ENCODE peak calls at places on chromosomes 2 and 18, in five cellular contexts. One of them, this sample, is unnamed.

GRCh38 chr2:223590964-223591363 is 11.2 kb downstream of the SCG2 start:
- DNase-seq in kidney epithelial cell: no peak
- DNase-seq in aorta: no peak
- DNase-seq in OCI-LY7: no peak
- DNase-seq in lung: no peak
- DNase-seq in this sample: no peak

GRCh38 chr2:176621350-176621749 is 352.1 kb downstream of the MTX2 start:
- DNase-seq in kidney epithelial cell: no peak
- DNase-seq in aorta: no peak
- DNase-seq in OCI-LY7: no peak
- DNase-seq in lung: no peak
- DNase-seq in this sample: no peak

GRCh38 chr2:222318712-222319575 is 20.1 kb upstream of the PAX3 start:
- DNase-seq in kidney epithelial cell: no peak
- DNase-seq in aorta: peak; percentile 77
- DNase-seq in OCI-LY7: peak; percentile 8
- DNase-seq in lung: no peak
- DNase-seq in this sample: no peak

GRCh38 chr2:237482485-237482884 is 4.6 kb upstream of the MLPH start:
- DNase-seq in kidney epithelial cell: no peak
- DNase-seq in aorta: peak; percentile 76
- DNase-seq in OCI-LY7: no peak
- DNase-seq in lung: peak; percentile 89
- DNase-seq in this sample: no peak

GRCh38 chr18:36509646-36510197 is 212.2 kb downstream of the FHOD3 start:
- DNase-seq in kidney epithelial cell: no peak
- DNase-seq in aorta: no peak
- DNase-seq in OCI-LY7: no peak
- DNase-seq in lung: no peak
- DNase-seq in this sample: no peak

GRCh38 chr2:55051026-55051866 is 995 bp upstream of the RTN4 start:
- DNase-seq in kidney epithelial cell: peak; percentile 100
- DNase-seq in aorta: no peak
- DNase-seq in OCI-LY7: peak; percentile 37
- DNase-seq in lung: peak; percentile 68
- DNase-seq in this sample: peak; percentile 100

GRCh38 chr18:61998957-61999356 is 106.2 kb upstream of the RNF152 start:
- DNase-seq in kidney epithelial cell: peak; percentile 18
- DNase-seq in aorta: no peak
- DNase-seq in OCI-LY7: no peak
- DNase-seq in lung: no peak
- DNase-seq in this sample: peak; percentile 97

GRCh38 chr2:101842471-101842870 is 145.0 kb downstream of the MAP4K4 start:
- DNase-seq in kidney epithelial cell: no peak
- DNase-seq in aorta: no peak
- DNase-seq in OCI-LY7: no peak
- DNase-seq in lung: no peak
- DNase-seq in this sample: no peak

GRCh38 chr2:54675738-54676137 is 47.7 kb upstream of the EML6 start:
- DNase-seq in kidney epithelial cell: no peak
- DNase-seq in aorta: no peak
- DNase-seq in OCI-LY7: no peak
- DNase-seq in lung: no peak
- DNase-seq in this sample: no peak

GRCh38 chr18:23142285-23142929 is 7.1 kb downstream of the CABLES1 start:
- DNase-seq in kidney epithelial cell: no peak
- DNase-seq in aorta: no peak
- DNase-seq in OCI-LY7: no peak
- DNase-seq in lung: no peak
- DNase-seq in this sample: no peak

GRCh38 chr2:239157766-239158165 is 243.1 kb downstream of the HDAC4 start:
- DNase-seq in kidney epithelial cell: peak; percentile 35
- DNase-seq in aorta: peak; percentile 75
- DNase-seq in OCI-LY7: no peak
- DNase-seq in lung: no peak
- DNase-seq in this sample: no peak

GRCh38 chr2:241965931-241966412 is 96.4 kb downstream of the RTP5 start:
- DNase-seq in kidney epithelial cell: peak; percentile 96
- DNase-seq in aorta: no peak
- DNase-seq in OCI-LY7: peak; percentile 76
- DNase-seq in lung: peak; percentile 42
- DNase-seq in this sample: peak; percentile 75

GRCh38 chr2:241961454-241961853 is 91.9 kb downstream of the RTP5 start:
- DNase-seq in kidney epithelial cell: no peak
- DNase-seq in aorta: no peak
- DNase-seq in OCI-LY7: peak; percentile 17
- DNase-seq in lung: no peak
- DNase-seq in this sample: no peak

GRCh38 chr2:241963223-241963622 is 93.7 kb downstream of the RTP5 start:
- DNase-seq in kidney epithelial cell: no peak
- DNase-seq in aorta: no peak
- DNase-seq in OCI-LY7: peak; percentile 27
- DNase-seq in lung: no peak
- DNase-seq in this sample: no peak

GRCh38 chr2:241966671-241967070 is 97.1 kb downstream of the RTP5 start:
- DNase-seq in kidney epithelial cell: no peak
- DNase-seq in aorta: no peak
- DNase-seq in OCI-LY7: peak; percentile 28
- DNase-seq in lung: no peak
- DNase-seq in this sample: no peak

DNA sequence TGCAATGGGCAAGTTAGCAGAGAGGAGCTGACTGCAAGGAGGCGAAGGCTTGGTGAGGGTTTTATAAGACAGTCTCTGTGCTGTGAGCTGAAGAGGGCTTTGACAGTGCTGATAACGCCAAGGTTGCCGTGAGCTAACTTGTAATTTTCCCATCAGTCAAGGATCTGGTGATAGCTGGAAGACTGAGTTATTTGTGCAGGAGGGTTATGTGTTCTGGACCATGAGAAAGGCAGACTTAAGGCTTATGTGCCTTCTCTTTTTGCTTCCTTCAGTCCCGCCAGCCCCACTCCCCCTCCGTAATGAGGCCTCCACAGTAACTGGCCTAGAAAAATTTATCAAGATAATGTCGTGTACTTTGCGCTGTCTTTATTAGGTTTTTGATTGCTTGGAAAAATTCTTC is 94.6 kb downstream of the RTP5 start:
- DNase-seq in kidney epithelial cell: no peak
- DNase-seq in aorta: no peak
- DNase-seq in OCI-LY7: peak; percentile 24
- DNase-seq in lung: no peak
- DNase-seq in this sample: no peak
- H3K4me3 ChIP-seq in kidney epithelial cell: no peak overlapping the region
- H3K4me3 ChIP-seq in aorta: no peak overlapping the region
- H3K4me3 ChIP-seq in OCI-LY7: peak overlapping the region; percentile 21
- H3K4me3 ChIP-seq in lung: no peak overlapping the region
- H3K4me3 ChIP-seq in this sample: no peak overlapping the region

GRCh38 chr2:37589298-37589697 is 82.1 kb downstream of the CDC42EP3 start:
- DNase-seq in kidney epithelial cell: no peak
- DNase-seq in aorta: no peak
- DNase-seq in OCI-LY7: no peak
- DNase-seq in lung: no peak
- DNase-seq in this sample: no peak
- H3K4me3 ChIP-seq in kidney epithelial cell: no peak overlapping the region
- H3K4me3 ChIP-seq in aorta: no peak overlapping the region
- H3K4me3 ChIP-seq in OCI-LY7: no peak overlapping the region
- H3K4me3 ChIP-seq in lung: no peak overlapping the region
- H3K4me3 ChIP-seq in this sample: no peak overlapping the region

GRCh38 chr2:232502901-232503791 is 15.5 kb upstream of the ECEL1 start:
- DNase-seq in kidney epithelial cell: no peak
- DNase-seq in aorta: no peak
- DNase-seq in OCI-LY7: no peak
- DNase-seq in lung: no peak
- DNase-seq in this sample: no peak

GRCh38 chr2:232501331-232501771 is 13.7 kb upstream of the ECEL1 start:
- DNase-seq in kidney epithelial cell: no peak
- DNase-seq in aorta: no peak
- DNase-seq in OCI-LY7: no peak
- DNase-seq in lung: no peak
- DNase-seq in this sample: no peak

GRCh38 chr2:232502513-232502900 is 14.9 kb upstream of the ECEL1 start:
- DNase-seq in kidney epithelial cell: no peak
- DNase-seq in aorta: no peak
- DNase-seq in OCI-LY7: no peak
- DNase-seq in lung: no peak
- DNase-seq in this sample: no peak

GRCh38 chr2:232503792-232504323 is 16.2 kb upstream of the ECEL1 start:
- DNase-seq in kidney epithelial cell: no peak
- DNase-seq in aorta: no peak
- DNase-seq in OCI-LY7: no peak
- DNase-seq in lung: no peak
- DNase-seq in this sample: no peak

DNA sequence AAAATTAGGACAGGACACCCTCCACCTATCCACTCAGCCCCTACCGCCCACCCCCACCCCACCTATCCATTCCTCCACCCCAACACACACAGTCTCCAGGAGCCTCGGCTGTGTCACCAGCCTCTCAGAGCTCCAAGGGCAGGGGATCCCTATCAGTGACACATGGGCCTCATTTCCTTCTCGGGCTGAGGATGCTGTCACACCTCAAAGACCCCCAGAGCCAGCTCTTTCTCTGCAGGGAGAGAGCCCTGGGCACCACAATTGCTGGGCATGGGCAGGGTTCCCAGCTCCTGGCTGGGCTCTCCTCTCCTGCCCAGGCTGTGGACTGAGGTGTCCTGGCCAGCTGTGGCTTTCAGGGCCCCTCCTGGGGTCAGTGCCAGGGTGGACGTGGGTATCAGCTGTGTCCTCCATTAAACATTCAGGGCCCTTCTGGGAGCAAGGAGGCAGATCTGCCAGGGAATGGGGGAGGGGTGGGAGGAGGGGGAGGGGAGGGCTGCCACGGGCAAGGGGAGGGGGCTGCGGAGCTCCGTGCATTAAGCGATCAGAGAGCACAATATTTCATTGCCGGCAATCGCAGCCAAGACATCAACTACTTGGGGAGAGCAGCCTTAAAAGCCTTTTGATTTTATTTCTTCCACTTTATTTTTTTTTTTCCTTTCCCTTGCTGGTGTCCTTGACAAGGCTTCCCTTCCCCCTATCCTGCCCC is 14.3 kb upstream of the ECEL1 start:
- DNase-seq in kidney epithelial cell: no peak
- DNase-seq in aorta: no peak
- DNase-seq in OCI-LY7: no peak
- DNase-seq in lung: no peak
- DNase-seq in this sample: no peak
- H3K4me3 ChIP-seq in kidney epithelial cell: no peak overlapping the region
- H3K4me3 ChIP-seq in aorta: no peak overlapping the region
- H3K4me3 ChIP-seq in OCI-LY7: no peak overlapping the region
- H3K4me3 ChIP-seq in lung: no peak overlapping the region
- H3K4me3 ChIP-seq in this sample: no peak overlapping the region

GRCh38 chr2:45938649-45939511 is 287.4 kb downstream of the PRKCE start:
- DNase-seq in kidney epithelial cell: peak; percentile 94
- DNase-seq in aorta: peak; percentile 90
- DNase-seq in OCI-LY7: no peak
- DNase-seq in lung: peak; percentile 79
- DNase-seq in this sample: peak; percentile 96
- H3K4me3 ChIP-seq in kidney epithelial cell: no peak overlapping the region
- H3K4me3 ChIP-seq in aorta: no peak overlapping the region
- H3K4me3 ChIP-seq in OCI-LY7: no peak overlapping the region
- H3K4me3 ChIP-seq in lung: no peak overlapping the region
- H3K4me3 ChIP-seq in this sample: no peak overlapping the region

GRCh38 chr18:63237911-63238710 is 81.5 kb downstream of the BCL2 start:
- DNase-seq in kidney epithelial cell: peak; percentile 94
- DNase-seq in aorta: no peak
- DNase-seq in OCI-LY7: no peak
- DNase-seq in lung: peak; percentile 57
- DNase-seq in this sample: peak; percentile 44
- H3K4me3 ChIP-seq in kidney epithelial cell: no peak overlapping the region
- H3K4me3 ChIP-seq in aorta: no peak overlapping the region
- H3K4me3 ChIP-seq in OCI-LY7: no peak overlapping the region
- H3K4me3 ChIP-seq in lung: no peak overlapping the region
- H3K4me3 ChIP-seq in this sample: peak overlapping the region; percentile 4

GRCh38 chr2:209468796-209469325 is 45.0 kb downstream of the MAP2 start:
- DNase-seq in kidney epithelial cell: no peak
- DNase-seq in aorta: no peak
- DNase-seq in OCI-LY7: no peak
- DNase-seq in lung: no peak
- DNase-seq in this sample: no peak

GRCh38 chr2:209472386-209472832 is 48.6 kb downstream of the MAP2 start:
- DNase-seq in kidney epithelial cell: no peak
- DNase-seq in aorta: no peak
- DNase-seq in OCI-LY7: no peak
- DNase-seq in lung: no peak
- DNase-seq in this sample: no peak

GRCh38 chr2:209469481-209469880 is 45.6 kb downstream of the MAP2 start:
- DNase-seq in kidney epithelial cell: no peak
- DNase-seq in aorta: no peak
- DNase-seq in OCI-LY7: no peak
- DNase-seq in lung: no peak
- DNase-seq in this sample: no peak

GRCh38 chr2:209471037-209471436 is 47.2 kb downstream of the MAP2 start:
- DNase-seq in kidney epithelial cell: no peak
- DNase-seq in aorta: no peak
- DNase-seq in OCI-LY7: no peak
- DNase-seq in lung: no peak
- DNase-seq in this sample: no peak

DNA sequence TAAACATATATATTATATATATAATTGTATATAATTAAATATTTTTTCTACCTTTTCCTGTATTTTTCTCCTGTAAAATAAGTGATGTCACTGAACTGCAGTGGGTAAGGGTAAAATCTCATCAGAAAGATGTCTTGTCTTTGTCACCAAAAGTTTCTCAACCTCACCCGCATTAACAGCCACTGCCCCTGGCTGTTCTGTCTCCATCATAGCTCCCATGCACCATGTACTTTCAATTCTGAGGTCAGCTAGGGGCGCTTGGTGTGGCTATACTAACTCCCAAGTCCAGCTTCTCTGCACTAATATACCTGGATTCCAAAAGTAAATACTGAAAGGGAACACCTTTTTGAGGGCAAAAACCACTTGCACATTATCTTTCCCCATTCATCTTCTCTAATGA is 46.6 kb downstream of the MAP2 start:
- DNase-seq in kidney epithelial cell: no peak
- DNase-seq in aorta: no peak
- DNase-seq in OCI-LY7: no peak
- DNase-seq in lung: no peak
- DNase-seq in this sample: no peak
- H3K4me3 ChIP-seq in kidney epithelial cell: no peak overlapping the region
- H3K4me3 ChIP-seq in aorta: no peak overlapping the region
- H3K4me3 ChIP-seq in OCI-LY7: no peak overlapping the region
- H3K4me3 ChIP-seq in lung: no peak overlapping the region
- H3K4me3 ChIP-seq in this sample: no peak overlapping the region

GRCh38 chr2:219368690-219369108 is 19.0 kb downstream of the DNPEP start:
- DNase-seq in kidney epithelial cell: peak; percentile 31
- DNase-seq in aorta: no peak
- DNase-seq in OCI-LY7: no peak
- DNase-seq in lung: no peak
- DNase-seq in this sample: peak; percentile 31
- H3K4me3 ChIP-seq in kidney epithelial cell: no peak overlapping the region
- H3K4me3 ChIP-seq in aorta: peak overlapping the region; percentile 20
- H3K4me3 ChIP-seq in OCI-LY7: no peak overlapping the region
- H3K4me3 ChIP-seq in lung: no peak overlapping the region
- H3K4me3 ChIP-seq in this sample: no peak overlapping the region

DNA sequence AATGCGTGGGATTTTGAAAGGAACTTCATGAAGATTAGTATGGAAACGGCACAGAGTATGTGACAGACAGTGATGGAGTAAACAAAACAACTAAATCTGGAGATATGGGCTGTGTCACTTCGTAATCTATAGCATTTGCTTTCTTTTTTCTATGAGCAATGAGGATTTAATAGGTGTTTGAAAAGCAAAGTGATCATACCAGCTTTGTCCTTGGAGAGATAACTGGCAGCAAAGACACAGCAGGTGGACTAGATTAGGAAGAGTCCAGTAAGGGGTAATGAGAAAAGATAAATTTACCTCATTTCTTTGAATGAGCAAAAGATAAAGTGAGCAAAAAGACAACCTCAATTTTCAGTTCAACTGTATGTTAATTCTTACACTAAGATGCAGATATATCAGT is 199.0 kb downstream of the LRP1B start:
- DNase-seq in kidney epithelial cell: no peak
- DNase-seq in aorta: no peak
- DNase-seq in OCI-LY7: no peak
- DNase-seq in lung: no peak
- DNase-seq in this sample: no peak
- H3K4me3 ChIP-seq in kidney epithelial cell: no peak overlapping the region
- H3K4me3 ChIP-seq in aorta: no peak overlapping the region
- H3K4me3 ChIP-seq in OCI-LY7: no peak overlapping the region
- H3K4me3 ChIP-seq in lung: no peak overlapping the region
- H3K4me3 ChIP-seq in this sample: no peak overlapping the region